ENCODE peak calls at places on chromosome 3, in eight cellular contexts. N is Caki2; Y is activated naive CD8-positive, alpha-beta T cell treated with anti-CD3 and anti-CD28 coated beads for 36 hours; P is hypothalamus; C is lower lobe of right lung; R is fibroblast of mammary gland; L is fibroblast of villous mesenchyme; W is stimulated activated CD4-positive, alpha-beta T cell treated with anti-CD3 and anti-CD28 coated beads, TNF-alpha, amount 100 ng/mL, for 24 hours. D is an unnamed sample.

GRCh38 chr3:147651107-147651506 is 241.9 kb downstream of the ZIC1 start:
- DNase-seq in N (no peak), Y (no peak), P (no peak), C (no peak), R (peak), L (no peak), W (no peak), D (no peak)

GRCh38 chr3:196609815-196610515 is 29.5 kb upstream of the NRROS start:
- DNase-seq in N (no peak), Y (no peak), P (no peak), C (no peak), R (no peak), L (no peak), W (no peak), D (no peak)

GRCh38 chr3:149306751-149307434 is 26.5 kb downstream of the TM4SF18 start:
- DNase-seq in N (no peak), Y (no peak), P (no peak), C (no peak), R (no peak), L (no peak), W (no peak), D (no peak)

GRCh38 chr3:155386817-155387403 is 93.4 kb upstream of the STRIT1 start:
- DNase-seq in N (no peak), Y (no peak), P (no peak), C (no peak), R (no peak), L (no peak), W (no peak), D (peak)

GRCh38 chr3:171809513-171810277 is 588 bp downstream of the PLD1 start:
- DNase-seq in N (peak), Y (peak), P (peak), C (peak), R (peak), L (peak), W (no peak), D (peak)

GRCh38 chr3:32340039-32340438 is 51.6 kb upstream of the CMTM7 start:
- DNase-seq in N (peak), Y (no peak), P (no peak), C (no peak), R (peak), L (peak), W (no peak), D (peak)

GRCh38 chr3:171660126-171660661 is 150.1 kb downstream of the PLD1 start:
- DNase-seq in N (no peak), Y (no peak), P (no peak), C (no peak), R (no peak), L (no peak), W (no peak), D (no peak)

GRCh38 chr3:189288348-189289235 is 116.8 kb downstream of the TPRG1 start:
- DNase-seq in N (no peak), Y (no peak), P (no peak), C (no peak), R (no peak), L (no peak), W (no peak), D (no peak)

D was measured in NCI-H1694.